ENCODE peak calls at places on chromosome 13, in eight cellular contexts. One of them, this sample, is unnamed.

GRCh38 chr13:43363156-43363918 is 340.0 kb downstream of the DNAJC15 start:
- DNase-seq in BJ: no peak
- DNase-seq in neural crest cell: no peak
- DNase-seq in choroid plexus epithelial cell: peak
- DNase-seq in ovary: no peak
- DNase-seq in CD8-positive, alpha-beta T cell: no peak
- DNase-seq in cardiac fibroblast: peak
- DNase-seq in GM12865: no peak
- DNase-seq in this sample: no peak

GRCh38 chr13:59398127-59398526 is 765.6 kb downstream of the DIAPH3 start:
- DNase-seq in BJ: no peak
- DNase-seq in neural crest cell: no peak
- DNase-seq in choroid plexus epithelial cell: no peak
- DNase-seq in ovary: no peak
- DNase-seq in CD8-positive, alpha-beta T cell: no peak
- DNase-seq in cardiac fibroblast: peak
- DNase-seq in GM12865: no peak
- DNase-seq in this sample: no peak

GRCh38 chr13:51829236-51829899 is 15.6 kb downstream of the TMEM272 start:
- DNase-seq in BJ: no peak
- DNase-seq in neural crest cell: no peak
- DNase-seq in choroid plexus epithelial cell: no peak
- DNase-seq in ovary: no peak
- DNase-seq in CD8-positive, alpha-beta T cell: no peak
- DNase-seq in cardiac fibroblast: no peak
- DNase-seq in GM12865: no peak
- DNase-seq in this sample: no peak

GRCh38 chr13:95185851-95186250 is 115.4 kb downstream of the ABCC4 start:
- DNase-seq in BJ: no peak
- DNase-seq in neural crest cell: no peak
- DNase-seq in choroid plexus epithelial cell: no peak
- DNase-seq in ovary: no peak
- DNase-seq in CD8-positive, alpha-beta T cell: peak
- DNase-seq in cardiac fibroblast: no peak
- DNase-seq in GM12865: peak
- DNase-seq in this sample: no peak

GRCh38 chr13:77448689-77449088 is 86.8 kb upstream of the SCEL start:
- DNase-seq in BJ: no peak
- DNase-seq in neural crest cell: no peak
- DNase-seq in choroid plexus epithelial cell: no peak
- DNase-seq in ovary: no peak
- DNase-seq in CD8-positive, alpha-beta T cell: no peak
- DNase-seq in cardiac fibroblast: no peak
- DNase-seq in GM12865: no peak
- DNase-seq in this sample: no peak

GRCh38 chr13:48412881-48413351 is at the start of gene LPAR6:
- DNase-seq in BJ: peak
- DNase-seq in neural crest cell: no peak
- DNase-seq in choroid plexus epithelial cell: peak
- DNase-seq in ovary: no peak
- DNase-seq in CD8-positive, alpha-beta T cell: no peak
- DNase-seq in cardiac fibroblast: peak
- DNase-seq in GM12865: no peak
- DNase-seq in this sample: no peak

GRCh38 chr13:50334944-50335343 is 319.7 kb downstream of the KCNRG start:
- DNase-seq in BJ: no peak
- DNase-seq in neural crest cell: no peak
- DNase-seq in choroid plexus epithelial cell: peak
- DNase-seq in ovary: no peak
- DNase-seq in CD8-positive, alpha-beta T cell: no peak
- DNase-seq in cardiac fibroblast: no peak
- DNase-seq in GM12865: no peak
- DNase-seq in this sample: no peak

GRCh38 chr13:66534561-66534960 is 695.6 kb downstream of the PCDH9 start:
- DNase-seq in BJ: no peak
- DNase-seq in neural crest cell: no peak
- DNase-seq in choroid plexus epithelial cell: peak
- DNase-seq in ovary: no peak
- DNase-seq in CD8-positive, alpha-beta T cell: no peak
- DNase-seq in cardiac fibroblast: peak
- DNase-seq in GM12865: no peak
- DNase-seq in this sample: no peak

GRCh38 chr13:24727731-24728601 is 36.0 kb upstream of the RNF17 start:
- DNase-seq in BJ: peak
- DNase-seq in neural crest cell: peak
- DNase-seq in choroid plexus epithelial cell: peak
- DNase-seq in ovary: no peak
- DNase-seq in CD8-positive, alpha-beta T cell: peak
- DNase-seq in cardiac fibroblast: peak
- DNase-seq in GM12865: peak
- DNase-seq in this sample: peak

GRCh38 chr13:26584713-26585112 is 27.2 kb downstream of the WASF3 start:
- DNase-seq in BJ: peak
- DNase-seq in neural crest cell: no peak
- DNase-seq in choroid plexus epithelial cell: peak
- DNase-seq in ovary: no peak
- DNase-seq in CD8-positive, alpha-beta T cell: no peak
- DNase-seq in cardiac fibroblast: peak
- DNase-seq in GM12865: no peak
- DNase-seq in this sample: no peak

GRCh38 chr13:31943591-31943990 is 88.0 kb upstream of the FRY start:
- DNase-seq in BJ: no peak
- DNase-seq in neural crest cell: no peak
- DNase-seq in choroid plexus epithelial cell: no peak
- DNase-seq in ovary: no peak
- DNase-seq in CD8-positive, alpha-beta T cell: no peak
- DNase-seq in cardiac fibroblast: no peak
- DNase-seq in GM12865: no peak
- DNase-seq in this sample: no peak

GRCh38 chr13:30107126-30107525 is 200.2 kb downstream of the KATNAL1 start:
- DNase-seq in BJ: no peak
- DNase-seq in neural crest cell: no peak
- DNase-seq in choroid plexus epithelial cell: no peak
- DNase-seq in ovary: no peak
- DNase-seq in CD8-positive, alpha-beta T cell: no peak
- DNase-seq in cardiac fibroblast: no peak
- DNase-seq in GM12865: no peak
- DNase-seq in this sample: no peak

GRCh38 chr13:43804461-43805070 is 17.8 kb upstream of the ENOX1 start:
- DNase-seq in BJ: no peak
- DNase-seq in neural crest cell: peak
- DNase-seq in choroid plexus epithelial cell: peak
- DNase-seq in ovary: no peak
- DNase-seq in CD8-positive, alpha-beta T cell: no peak
- DNase-seq in cardiac fibroblast: peak
- DNase-seq in GM12865: peak
- DNase-seq in this sample: peak

GRCh38 chr13:71378992-71379905 is 487.8 kb downstream of the DACH1 start:
- DNase-seq in BJ: no peak
- DNase-seq in neural crest cell: no peak
- DNase-seq in choroid plexus epithelial cell: peak
- DNase-seq in ovary: no peak
- DNase-seq in CD8-positive, alpha-beta T cell: no peak
- DNase-seq in cardiac fibroblast: peak
- DNase-seq in GM12865: no peak
- DNase-seq in this sample: no peak

GRCh38 chr13:37681295-37682032 is 82.9 kb upstream of the POSTN start:
- DNase-seq in BJ: peak
- DNase-seq in neural crest cell: no peak
- DNase-seq in choroid plexus epithelial cell: peak
- DNase-seq in ovary: no peak
- DNase-seq in CD8-positive, alpha-beta T cell: no peak
- DNase-seq in cardiac fibroblast: peak
- DNase-seq in GM12865: no peak
- DNase-seq in this sample: no peak

GRCh38 chr13:30132623-30133553 is 174.5 kb downstream of the KATNAL1 start:
- DNase-seq in BJ: no peak
- DNase-seq in neural crest cell: peak
- DNase-seq in choroid plexus epithelial cell: peak
- DNase-seq in ovary: peak
- DNase-seq in CD8-positive, alpha-beta T cell: peak
- DNase-seq in cardiac fibroblast: peak
- DNase-seq in GM12865: peak
- DNase-seq in this sample: peak

GRCh38 chr13:97205971-97206370 is 16.2 kb upstream of the MBNL2 start:
- DNase-seq in BJ: no peak
- DNase-seq in neural crest cell: no peak
- DNase-seq in choroid plexus epithelial cell: peak
- DNase-seq in ovary: no peak
- DNase-seq in CD8-positive, alpha-beta T cell: no peak
- DNase-seq in cardiac fibroblast: peak
- DNase-seq in GM12865: no peak
- DNase-seq in this sample: no peak

GRCh38 chr13:81425286-81425685 is 1084.4 kb upstream of the SPRY2 start:
- DNase-seq in BJ: no peak
- DNase-seq in neural crest cell: no peak
- DNase-seq in choroid plexus epithelial cell: no peak
- DNase-seq in ovary: no peak
- DNase-seq in CD8-positive, alpha-beta T cell: no peak
- DNase-seq in cardiac fibroblast: no peak
- DNase-seq in GM12865: no peak
- DNase-seq in this sample: no peak

GRCh38 chr13:41601718-41602445 is 144.5 kb downstream of the RGCC start:
- DNase-seq in BJ: no peak
- DNase-seq in neural crest cell: no peak
- DNase-seq in choroid plexus epithelial cell: no peak
- DNase-seq in ovary: no peak
- DNase-seq in CD8-positive, alpha-beta T cell: no peak
- DNase-seq in cardiac fibroblast: peak
- DNase-seq in GM12865: no peak
- DNase-seq in this sample: no peak

GRCh38 chr13:73406454-73406853 is 347.6 kb downstream of the KLF5 start:
- DNase-seq in BJ: no peak
- DNase-seq in neural crest cell: no peak
- DNase-seq in choroid plexus epithelial cell: no peak
- DNase-seq in ovary: no peak
- DNase-seq in CD8-positive, alpha-beta T cell: no peak
- DNase-seq in cardiac fibroblast: no peak
- DNase-seq in GM12865: no peak
- DNase-seq in this sample: no peak
- TF ChIP-seq CTCF in BJ: no peak
- TF ChIP-seq CTCF in neural crest cell: no peak
- TF ChIP-seq CTCF in choroid plexus epithelial cell: no peak
- TF ChIP-seq CTCF in ovary: no peak
- TF ChIP-seq CTCF in CD8-positive, alpha-beta T cell: no peak
- TF ChIP-seq CTCF in cardiac fibroblast: no peak
- TF ChIP-seq CTCF in GM12865: no peak
- TF ChIP-seq CTCF in this sample: no peak

GRCh38 chr13:99614465-99614885 is 113.2 kb downstream of the TM9SF2 start:
- DNase-seq in BJ: no peak
- DNase-seq in neural crest cell: no peak
- DNase-seq in choroid plexus epithelial cell: peak
- DNase-seq in ovary: no peak
- DNase-seq in CD8-positive, alpha-beta T cell: no peak
- DNase-seq in cardiac fibroblast: peak
- DNase-seq in GM12865: peak
- DNase-seq in this sample: no peak
- TF ChIP-seq CTCF in BJ: peak
- TF ChIP-seq CTCF in neural crest cell: peak
- TF ChIP-seq CTCF in choroid plexus epithelial cell: peak
- TF ChIP-seq CTCF in ovary: no peak
- TF ChIP-seq CTCF in CD8-positive, alpha-beta T cell: no peak
- TF ChIP-seq CTCF in cardiac fibroblast: peak
- TF ChIP-seq CTCF in GM12865: peak
- TF ChIP-seq CTCF in this sample: peak

GRCh38 chr13:110689041-110689440 is 16.9 kb downstream of the CARS2 start:
- DNase-seq in BJ: no peak
- DNase-seq in neural crest cell: no peak
- DNase-seq in choroid plexus epithelial cell: no peak
- DNase-seq in ovary: no peak
- DNase-seq in CD8-positive, alpha-beta T cell: no peak
- DNase-seq in cardiac fibroblast: no peak
- DNase-seq in GM12865: no peak
- DNase-seq in this sample: no peak
- TF ChIP-seq CTCF in BJ: no peak
- TF ChIP-seq CTCF in neural crest cell: no peak
- TF ChIP-seq CTCF in choroid plexus epithelial cell: no peak
- TF ChIP-seq CTCF in ovary: no peak
- TF ChIP-seq CTCF in CD8-positive, alpha-beta T cell: no peak
- TF ChIP-seq CTCF in cardiac fibroblast: no peak
- TF ChIP-seq CTCF in GM12865: no peak
- TF ChIP-seq CTCF in this sample: no peak

GRCh38 chr13:114146629-114147028 is 14.2 kb upstream of the RASA3 start:
- DNase-seq in BJ: no peak
- DNase-seq in neural crest cell: no peak
- DNase-seq in choroid plexus epithelial cell: peak
- DNase-seq in ovary: no peak
- DNase-seq in CD8-positive, alpha-beta T cell: no peak
- DNase-seq in cardiac fibroblast: no peak
- DNase-seq in GM12865: peak
- DNase-seq in this sample: no peak
- TF ChIP-seq CTCF in BJ: peak
- TF ChIP-seq CTCF in neural crest cell: no peak
- TF ChIP-seq CTCF in choroid plexus epithelial cell: peak
- TF ChIP-seq CTCF in ovary: no peak
- TF ChIP-seq CTCF in CD8-positive, alpha-beta T cell: no peak
- TF ChIP-seq CTCF in cardiac fibroblast: peak
- TF ChIP-seq CTCF in GM12865: peak
- TF ChIP-seq CTCF in this sample: no peak

GRCh38 chr13:52899206-52899605 is 50.8 kb upstream of the PCDH8 start:
- DNase-seq in BJ: no peak
- DNase-seq in neural crest cell: no peak
- DNase-seq in choroid plexus epithelial cell: no peak
- DNase-seq in ovary: no peak
- DNase-seq in CD8-positive, alpha-beta T cell: no peak
- DNase-seq in cardiac fibroblast: no peak
- DNase-seq in GM12865: no peak
- DNase-seq in this sample: no peak
- TF ChIP-seq CTCF in BJ: no peak
- TF ChIP-seq CTCF in neural crest cell: no peak
- TF ChIP-seq CTCF in choroid plexus epithelial cell: no peak
- TF ChIP-seq CTCF in ovary: no peak
- TF ChIP-seq CTCF in CD8-positive, alpha-beta T cell: no peak
- TF ChIP-seq CTCF in cardiac fibroblast: no peak
- TF ChIP-seq CTCF in GM12865: no peak
- TF ChIP-seq CTCF in this sample: peak

DNA sequence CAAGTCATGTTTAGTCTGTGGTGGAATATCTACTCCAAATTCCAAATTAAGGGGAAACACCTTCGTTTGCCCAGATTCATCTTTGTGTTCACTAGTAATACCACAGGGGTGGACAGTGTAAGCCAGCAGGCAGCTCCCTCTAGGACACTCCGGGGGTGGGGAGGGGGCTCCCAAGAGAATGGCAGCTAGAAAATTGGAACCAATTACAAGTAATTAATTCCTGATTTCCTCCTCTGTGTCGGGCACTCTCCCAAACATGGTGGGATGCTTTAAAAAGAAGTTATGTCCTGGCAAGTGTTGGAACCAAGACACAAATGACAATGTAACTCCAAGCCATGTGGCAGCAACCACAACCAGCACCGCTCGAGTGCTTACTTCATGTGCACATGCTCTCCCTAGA is 5.9 kb downstream of the COL4A1 start:
- DNase-seq in BJ: no peak
- DNase-seq in neural crest cell: no peak
- DNase-seq in choroid plexus epithelial cell: no peak
- DNase-seq in ovary: no peak
- DNase-seq in CD8-positive, alpha-beta T cell: no peak
- DNase-seq in cardiac fibroblast: no peak
- DNase-seq in GM12865: no peak
- DNase-seq in this sample: no peak
- TF ChIP-seq CTCF in BJ: no peak
- TF ChIP-seq CTCF in neural crest cell: no peak
- TF ChIP-seq CTCF in choroid plexus epithelial cell: no peak
- TF ChIP-seq CTCF in ovary: no peak
- TF ChIP-seq CTCF in CD8-positive, alpha-beta T cell: no peak
- TF ChIP-seq CTCF in cardiac fibroblast: no peak
- TF ChIP-seq CTCF in GM12865: no peak
- TF ChIP-seq CTCF in this sample: no peak